ENCODE peak calls at places on chromosomes 7 and 10, in eight cellular contexts. E is neural crest cell, T is posterior vena cava, W is cardiac fibroblast, Y is NCI-H1436, J is hepatocyte, G is kidney, U is upper lobe of right lung. K is an unnamed sample.

GRCh38 chr10:18860591-18861205 is 187.9 kb upstream of the MALRD1 start:
- DNase-seq in G (no peak), J (no peak), Y (no peak), T (no peak), W (peak; percentile 5), E (no peak), U (no peak), K (no peak)

GRCh38 chr7:131111081-131111576 is 216.5 kb upstream of the MKLN1 start:
- DNase-seq in J (no peak), W (peak; percentile 94), E (no peak), T (no peak), G (no peak), U (no peak), Y (peak; percentile 32), K (no peak)

GRCh38 chr10:86364551-86365345 is 1.8 kb downstream of the GRID1 start:
- DNase-seq in U (peak; percentile 62), E (peak; percentile 25), J (no peak), W (no peak), T (peak; percentile 76), Y (no peak), G (peak; percentile 79), K (no peak)

GRCh38 chr7:1520574-1521234 is 9.8 kb upstream of the MAFK start:
- DNase-seq in J (peak; percentile 63), Y (no peak), U (no peak), G (no peak), E (no peak), W (peak; percentile 98), T (no peak), K (peak; percentile 80)

GRCh38 chr7:30206466-30206865 is 71.7 kb downstream of the MTURN start:
- DNase-seq in G (no peak), T (no peak), E (no peak), J (no peak), Y (no peak), U (no peak), W (peak; percentile 69), K (no peak)

GRCh38 chr7:72025381-72025960 is 386.7 kb downstream of the CALN1 start:
- DNase-seq in E (no peak), T (no peak), W (no peak), G (no peak), U (no peak), Y (no peak), J (no peak), K (no peak)

GRCh38 chr7:143331179-143331825 is 15.4 kb downstream of the CLCN1 start:
- DNase-seq in W (peak; percentile 94), T (no peak), U (no peak), G (no peak), J (no peak), E (no peak), Y (no peak), K (no peak)

GRCh38 chr7:16762177-16762576 is 8.6 kb downstream of the TSPAN13 start:
- DNase-seq in W (no peak), G (no peak), Y (no peak), T (no peak), E (no peak), J (peak; percentile 58), U (no peak), K (peak; percentile 83)

GRCh38 chr7:46619723-46620310 is 698.7 kb upstream of the IGFBP3 start:
- DNase-seq in Y (no peak), U (no peak), G (no peak), T (no peak), E (no peak), W (no peak), J (peak; percentile 39), K (no peak)

GRCh38 chr7:1500064-1500807 is 4.0 kb downstream of the INTS1 start:
- DNase-seq in T (no peak), G (peak; percentile 70), W (no peak), J (no peak), E (no peak), U (no peak), Y (no peak), K (no peak)

GRCh38 chr10:119608316-119609155 is 11.8 kb upstream of the TIAL1 start:
- DNase-seq in Y (peak; percentile 64), W (peak; percentile 46), T (no peak), G (no peak), E (peak; percentile 18), U (peak; percentile 72), J (peak; percentile 64), K (peak; percentile 74)

GRCh38 chr10:30804478-30805055 is 175.0 kb upstream of the LYZL2 start:
- DNase-seq in E (no peak), W (no peak), G (no peak), Y (no peak), U (no peak), T (peak; percentile 91), J (peak; percentile 61), K (no peak)

GRCh38 chr10:58704226-58705200 is 191.8 kb downstream of the BICC1 start:
- DNase-seq in T (no peak), G (no peak), U (no peak), E (no peak), W (peak; percentile 79), J (no peak), Y (no peak), K (no peak)